ENCODE peak calls at places on chromosomes 1 and 21, in five cellular contexts. B, D, F, W and Q are unnamed samples.

GRCh38 chr1:8740034-8740449 is 77.4 kb downstream of the RERE start:
- DNase-seq in F (peak), D (no peak), W (no peak), B (no peak), Q (no peak)

GRCh38 chr1:18540136-18540765 is 59.5 kb downstream of the KLHDC7A start:
- DNase-seq in W (no peak), D (no peak), F (no peak), B (no peak), Q (no peak)

GRCh38 chr1:52080014-52080415 is 23.9 kb downstream of the BTF3L4 start:
- DNase-seq in B (no peak), W (no peak), F (no peak), D (no peak), Q (no peak)

GRCh38 chr1:145927916-145928647 is 798 bp upstream of the RBM8A start:
- DNase-seq in D (no peak), F (no peak), W (no peak), B (no peak), Q (no peak)

GRCh38 chr1:29002792-29003191 is 88.4 kb downstream of the EPB41 start:
- DNase-seq in F (no peak), B (no peak), D (no peak), W (no peak), Q (no peak)

GRCh38 chr1:202416641-202417040 is 68.1 kb downstream of the PPP1R12B start:
- DNase-seq in W (no peak), B (no peak), F (peak), D (no peak), Q (no peak)

GRCh38 chr21:22374218-22374969 is 1376.2 kb downstream of the NCAM2 start:
- DNase-seq in D (no peak), W (no peak), F (no peak), B (no peak), Q (no peak)

GRCh38 chr1:62196091-62196690 is 1.5 kb downstream of the L1TD1 start:
- DNase-seq in D (no peak), W (no peak), B (no peak), F (no peak), Q (no peak)

GRCh38 chr21:42406201-42406601 is 2.5 kb downstream of the UBASH3A start:
- DNase-seq in W (no peak), B (no peak), D (no peak), F (no peak), Q (no peak)

GRCh38 chr1:92940541-92940940 is 20.7 kb downstream of the DIPK1A start:
- DNase-seq in D (no peak), F (no peak), B (no peak), W (no peak), Q (no peak)

GRCh38 chr1:199753513-199753912 is 274.0 kb upstream of the NR5A2 start:
- DNase-seq in W (no peak), B (no peak), D (no peak), F (no peak), Q (no peak)

GRCh38 chr1:173779946-173780345 is 44.5 kb upstream of the DARS2 start:
- DNase-seq in D (no peak), F (no peak), W (no peak), B (no peak), Q (no peak)

GRCh38 chr1:175984057-175984812 is 222.9 kb downstream of the COP1 start:
- DNase-seq in F (no peak), D (no peak), B (no peak), W (no peak), Q (no peak)

GRCh38 chr1:119773711-119774241 is 5.1 kb upstream of the HMGCS2 start:
- DNase-seq in F (no peak), W (no peak), D (no peak), B (no peak), Q (no peak)

GRCh38 chr1:27979859-27980201 is 20.1 kb downstream of the XKR8 start:
- DNase-seq in F (no peak), W (no peak), D (no peak), B (no peak), Q (no peak)